ENCODE peak calls at places on chromosomes 1 and 21, in seven cellular contexts. B is H9, E is mesenchymal stem cell, S is IMR-90, Q is mesendoderm, K is neuronal stem cell, U is trophoblast cell. A is an unnamed sample.

GRCh38 chr1:183543619-183544204 is 46.5 kb downstream of the NCF2 start:
- DNase-seq in B (no peak), E (peak; percentile 76), S (peak; percentile 74), Q (peak; percentile 68), K (no peak), U (peak; percentile 79), A (no peak)

GRCh38 chr1:25922633-25923567 is 16.7 kb upstream of the STMN1 start:
- DNase-seq in B (peak; percentile 74), E (peak; percentile 33), S (no peak), Q (peak; percentile 91), K (peak; percentile 45), U (peak; percentile 52), A (peak; percentile 80)

GRCh38 chr1:37556712-37557196 is at the start of gene DNALI1:
- DNase-seq in B (peak; percentile 97), E (peak; percentile 92), S (peak; percentile 88), Q (peak; percentile 96), K (peak; percentile 91), U (peak; percentile 94), A (peak; percentile 98)

GRCh38 chr1:26274801-26275425 is 5.0 kb upstream of the SH3BGRL3 start:
- DNase-seq in B (no peak), E (peak; percentile 75), S (peak; percentile 57), Q (no peak), K (no peak), U (no peak), A (no peak)

GRCh38 chr1:174912243-174912642 is 87.5 kb upstream of the CACYBP start:
- DNase-seq in B (no peak), E (no peak), S (no peak), Q (no peak), K (no peak), U (no peak), A (no peak)

GRCh38 chr21:38810034-38810825 is 4.5 kb downstream of the ETS2 start:
- DNase-seq in B (peak; percentile 21), E (no peak), S (no peak), Q (no peak), K (no peak), U (no peak), A (no peak)

GRCh38 chr1:95117207-95118018 is at the start of gene TLCD4:
- DNase-seq in B (peak; percentile 79), E (peak; percentile 44), S (peak; percentile 24), Q (peak; percentile 77), K (peak; percentile 72), U (peak; percentile 55), A (peak; percentile 41)

GRCh38 chr21:35399002-35399401 is 349.9 kb upstream of the RUNX1 start:
- DNase-seq in B (no peak), E (no peak), S (no peak), Q (no peak), K (no peak), U (no peak), A (no peak)

GRCh38 chr1:158089925-158090675 is 90.6 kb upstream of the CD1D start:
- DNase-seq in B (no peak), E (no peak), S (no peak), Q (no peak), K (no peak), U (no peak), A (no peak)

GRCh38 chr1:7228252-7228961 is 443.2 kb downstream of the CAMTA1 start:
- DNase-seq in B (no peak), E (no peak), S (no peak), Q (no peak), K (no peak), U (no peak), A (no peak)

GRCh38 chr1:67393737-67394136 is 36.5 kb downstream of the SERBP1 start:
- DNase-seq in B (no peak), E (no peak), S (no peak), Q (no peak), K (no peak), U (no peak), A (no peak)

GRCh38 chr21:42395302-42395701 is 550 bp downstream of the TMPRSS3 start:
- DNase-seq in B (no peak), E (no peak), S (no peak), Q (no peak), K (no peak), U (no peak), A (no peak)

GRCh38 chr1:96409087-96409486 is 312.5 kb upstream of the PTBP2 start:
- DNase-seq in B (no peak), E (no peak), S (no peak), Q (no peak), K (no peak), U (no peak), A (no peak)

GRCh38 chr1:150259758-150260669 is 2.4 kb downstream of the CA14 start:
- DNase-seq in B (peak; percentile 91), E (peak; percentile 42), S (no peak), Q (peak; percentile 94), K (peak; percentile 73), U (peak; percentile 40), A (no peak)

GRCh38 chr1:157371211-157371610 is 181.1 kb downstream of the FCRL5 start:
- DNase-seq in B (no peak), E (no peak), S (no peak), Q (no peak), K (no peak), U (no peak), A (no peak)

GRCh38 chr1:23960291-23960718 is 677 bp downstream of the PNRC2 start:
- DNase-seq in B (no peak), E (peak; percentile 65), S (peak; percentile 30), Q (no peak), K (no peak), U (peak; percentile 92), A (no peak)

GRCh38 chr1:182702826-182703524 is 18.6 kb upstream of the RGS8 start:
- DNase-seq in B (no peak), E (no peak), S (no peak), Q (peak; percentile 52), K (no peak), U (no peak), A (no peak)

GRCh38 chr1:67803380-67804279 is 29.6 kb downstream of the GNG12 start:
- DNase-seq in B (no peak), E (no peak), S (no peak), Q (no peak), K (no peak), U (peak; percentile 66), A (no peak)

GRCh38 chr1:63148825-63149645 is 173.3 kb upstream of the FOXD3 start:
- DNase-seq in B (peak; percentile 75), E (peak; percentile 43), S (peak; percentile 31), Q (peak; percentile 77), K (peak; percentile 29), U (peak; percentile 58), A (peak; percentile 60)

GRCh38 chr1:154420172-154420571 is 15.0 kb downstream of the IL6R start:
- DNase-seq in B (no peak), E (peak; percentile 93), S (peak; percentile 91), Q (no peak), K (no peak), U (peak; percentile 42), A (no peak)

GRCh38 chr1:3914911-3915310 is 14.8 kb upstream of the C1orf174 start:
- DNase-seq in B (no peak), E (no peak), S (no peak), Q (no peak), K (no peak), U (no peak), A (no peak)
- H2BK5ac ChIP-seq in B (no peak overlapping the region), E (no peak overlapping the region), S (no peak overlapping the region), Q (no peak overlapping the region), K (no peak overlapping the region), U (no peak overlapping the region), A (no peak overlapping the region)

GRCh38 chr1:205950826-205951549 is 7.7 kb upstream of the SLC26A9 start:
- DNase-seq in B (no peak), E (no peak), S (peak; percentile 35), Q (no peak), K (no peak), U (peak; percentile 21), A (no peak)

GRCh38 chr1:205951746-205952145 is 8.5 kb upstream of the SLC26A9 start:
- DNase-seq in B (no peak), E (no peak), S (no peak), Q (no peak), K (no peak), U (no peak), A (no peak)

GRCh38 chr1:205950280-205950679 is 7.0 kb upstream of the SLC26A9 start:
- DNase-seq in B (no peak), E (no peak), S (peak; percentile 37), Q (no peak), K (no peak), U (peak; percentile 32), A (no peak)

GRCh38 chr1:205955499-205955898 is 12.2 kb upstream of the SLC26A9 start:
- DNase-seq in B (no peak), E (no peak), S (no peak), Q (no peak), K (no peak), U (no peak), A (no peak)

DNA sequence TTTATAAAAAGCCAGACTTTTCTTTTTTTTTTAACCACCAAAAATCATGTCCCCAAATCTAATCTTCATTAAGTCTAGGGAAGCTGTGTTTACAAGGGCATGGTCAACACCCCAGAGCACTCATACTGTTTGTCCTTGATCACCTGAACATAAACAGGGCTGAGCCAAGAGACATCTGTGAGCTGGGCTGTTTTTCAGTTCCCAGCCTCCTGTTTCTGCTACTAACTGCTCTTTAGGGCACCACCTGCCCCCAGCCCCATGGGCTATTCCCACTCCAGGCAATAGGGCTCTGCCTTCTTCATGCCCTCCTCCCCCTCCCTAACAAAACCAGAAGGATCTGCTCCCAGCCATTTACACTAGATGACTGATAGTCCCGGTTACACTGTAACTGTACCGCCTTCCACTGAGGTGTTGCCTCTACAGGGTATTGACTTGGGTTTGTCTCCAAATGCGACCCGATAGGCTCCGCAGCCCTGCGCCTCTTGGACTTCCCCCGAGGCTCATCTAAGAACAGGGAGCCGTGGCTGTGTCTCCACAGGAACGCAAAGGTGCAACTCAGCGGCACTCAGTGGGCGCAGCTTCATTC is 11.7 kb upstream of the SLC26A9 start:
- DNase-seq in B (no peak), E (no peak), S (no peak), Q (no peak), K (no peak), U (no peak), A (no peak)
- H3K27ac ChIP-seq in B (no peak overlapping the region), E (no peak overlapping the region), S (no peak overlapping the region), Q (no peak overlapping the region), K (no peak overlapping the region), U (no peak overlapping the region), A (no peak overlapping the region)

GRCh38 chr1:28925350-28925891 is 11.1 kb downstream of the EPB41 start:
- DNase-seq in B (no peak), E (no peak), S (no peak), Q (no peak), K (no peak), U (no peak), A (peak; percentile 8)
- H2BK5ac ChIP-seq in B (no peak overlapping the region), E (no peak overlapping the region), S (no peak overlapping the region), Q (no peak overlapping the region), K (no peak overlapping the region), U (no peak overlapping the region), A (no peak overlapping the region)

GRCh38 chr1:204096931-204097330 is 24.0 kb downstream of the SOX13 start:
- DNase-seq in B (no peak), E (no peak), S (no peak), Q (no peak), K (no peak), U (no peak), A (no peak)
- H3K27ac ChIP-seq in B (no peak overlapping the region), E (no peak overlapping the region), S (no peak overlapping the region), Q (no peak overlapping the region), K (no peak overlapping the region), U (no peak overlapping the region), A (no peak overlapping the region)